ENCODE peak calls at places on chromosome 19, in nine cellular contexts. H is K562, U is stomach, S is SK-N-SH, M is transverse colon, B is sigmoid colon, X is upper lobe of left lung, T is esophagus muscularis mucosa, N is H1. E is an unnamed sample.

GRCh38 chr19:51514866-51515481 is 13.4 kb upstream of the SIGLEC12 start:
- DNase-seq in B (no peak), U (no peak), S (peak), X (no peak), M (no peak), H (peak), N (no peak), T (peak), E (no peak)

GRCh38 chr19:12052571-12053169 is at the start of gene ZNF878:
- DNase-seq in S (peak), B (peak), X (peak), H (peak), N (peak), M (peak), U (peak), T (peak), E (peak)

GRCh38 chr19:19193926-19194325 is 1.9 kb downstream of the RFXANK start:
- DNase-seq in U (no peak), N (no peak), B (no peak), M (no peak), S (no peak), T (no peak), X (no peak), H (no peak), E (no peak)

GRCh38 chr19:5434351-5434917 is 20.8 kb upstream of the ZNRF4 start:
- DNase-seq in H (peak), T (no peak), U (no peak), X (no peak), S (no peak), M (no peak), N (no peak), B (no peak), E (no peak)

GRCh38 chr19:52673014-52673413 is 34.9 kb upstream of the ZNF83 start:
- DNase-seq in T (no peak), U (no peak), N (no peak), H (no peak), X (no peak), M (no peak), B (no peak), S (no peak), E (no peak)

GRCh38 chr19:35757231-35757748 is 461 bp upstream of the HSPB6 start:
- DNase-seq in T (peak), M (peak), B (peak), S (peak), H (peak), U (peak), N (no peak), X (peak), E (peak)

GRCh38 chr19:16588089-16588823 is 16.0 kb upstream of the SLC35E1 start:
- DNase-seq in B (no peak), N (no peak), U (no peak), S (peak), X (peak), H (peak), M (peak), T (no peak), E (peak)

GRCh38 chr19:17716309-17716929 is 2.9 kb upstream of the MAP1S start:
- DNase-seq in S (no peak), X (no peak), B (no peak), H (peak), T (no peak), N (no peak), U (no peak), M (no peak), E (no peak)

GRCh38 chr19:38733493-38734175 is 10.6 kb downstream of the CAPN12 start:
- DNase-seq in X (no peak), S (no peak), T (no peak), B (peak), N (no peak), M (no peak), U (no peak), H (no peak), E (no peak)

GRCh38 chr19:18543814-18544475 is 572 bp upstream of the FKBP8 start:
- DNase-seq in S (no peak), U (peak), T (no peak), M (peak), B (peak), H (peak), N (no peak), X (peak), E (no peak)

GRCh38 chr19:19261350-19262189 is 11.5 kb downstream of the TM6SF2 start:
- DNase-seq in X (no peak), B (no peak), H (peak), T (no peak), N (peak), U (no peak), S (peak), M (no peak), E (no peak)

GRCh38 chr19:18733196-18733647 is 49.7 kb downstream of the CRTC1 start:
- DNase-seq in U (peak), N (no peak), X (no peak), M (peak), H (no peak), S (peak), B (peak), T (no peak), E (no peak)

GRCh38 chr19:49570997-49571676 is 9.2 kb downstream of the NOSIP start:
- DNase-seq in B (no peak), M (peak), S (no peak), H (no peak), T (no peak), X (no peak), U (peak), N (no peak), E (no peak)

GRCh38 chr19:19540707-19541515 is 2.8 kb downstream of the CILP2 start:
- DNase-seq in N (peak), X (peak), B (no peak), U (peak), T (no peak), S (peak), H (peak), M (peak), E (peak)

GRCh38 chr19:57233207-57233606 is 2.4 kb downstream of the AURKC start:
- DNase-seq in B (no peak), N (no peak), X (no peak), M (no peak), T (peak), U (no peak), S (no peak), H (no peak), E (no peak)

DNA sequence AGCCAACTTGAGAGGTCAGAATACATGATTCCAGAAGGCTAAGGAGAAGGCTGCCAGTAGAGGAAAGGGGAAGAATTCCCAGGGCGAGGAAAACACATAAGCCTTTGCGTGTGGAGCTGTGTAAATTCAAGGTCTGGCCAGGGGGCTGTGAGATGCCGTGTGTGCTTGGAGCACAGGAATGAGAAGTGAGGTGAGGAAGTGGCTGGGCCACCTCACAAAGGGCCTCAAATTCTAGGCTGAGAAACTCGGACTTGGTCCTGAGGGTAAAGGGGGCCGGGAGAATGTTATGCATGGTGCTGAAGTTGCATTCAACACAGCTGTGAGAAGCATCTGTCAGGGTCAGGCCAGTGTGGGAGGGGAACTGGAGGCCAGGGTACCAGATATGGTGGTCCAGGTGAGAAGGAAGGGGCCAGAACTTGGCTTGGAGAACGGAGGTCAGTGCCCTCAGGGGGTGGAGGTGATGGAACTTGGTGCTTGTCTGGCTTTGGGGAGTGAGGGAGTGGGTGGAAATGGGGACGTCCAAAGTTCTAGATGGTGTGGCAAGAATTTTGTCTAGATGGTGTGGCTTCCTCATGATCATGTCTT is 4.9 kb upstream of the ZNF580 start:
- DNase-seq in T (no peak), H (no peak), N (no peak), B (no peak), S (peak), X (no peak), M (no peak), U (no peak), E (no peak)
- TF ChIP-seq EP300 in T (no peak), H (no peak), N (no peak), B (no peak), S (no peak), X (no peak), M (no peak), U (no peak), E (no peak)

GRCh38 chr19:45640849-45641273 is 1.7 kb upstream of the EML2 start:
- DNase-seq in B (no peak), M (peak), X (peak), S (no peak), N (no peak), U (peak), T (no peak), H (peak), E (no peak)

GRCh38 chr19:45643927-45644771 is 5.0 kb upstream of the EML2 start:
- DNase-seq in B (no peak), N (no peak), U (no peak), X (no peak), S (peak), M (no peak), H (no peak), T (no peak), E (no peak)

GRCh38 chr19:45641274-45642105 is 2.3 kb upstream of the EML2 start:
- DNase-seq in N (peak), U (peak), X (peak), S (no peak), B (peak), T (peak), M (peak), H (peak), E (peak)

GRCh38 chr19:45645068-45645630 is 6.0 kb upstream of the EML2 start:
- DNase-seq in S (no peak), B (peak), U (no peak), N (no peak), H (no peak), M (no peak), X (no peak), T (no peak), E (no peak)

GRCh38 chr19:45643024-45643926 is 4.1 kb upstream of the EML2 start:
- DNase-seq in M (peak), U (peak), T (peak), S (peak), N (no peak), B (peak), H (peak), X (peak), E (peak)
- H3K4me3 ChIP-seq in M (no peak), U (no peak), T (peak), S (peak), N (peak), B (no peak), H (peak), X (peak), E (no peak)

GRCh38 chr19:15469513-15470297 is 5.4 kb upstream of the RASAL3 start:
- DNase-seq in S (peak), T (no peak), X (no peak), H (no peak), M (peak), N (no peak), U (no peak), B (no peak), E (no peak)
- TF ChIP-seq POLR2AphosphoS5 in S (no peak), T (no peak), X (no peak), H (no peak), M (no peak), N (no peak), U (no peak), B (no peak), E (no peak)

GRCh38 chr19:41897820-41898219 is 14.8 kb downstream of the ARHGEF1 start:
- DNase-seq in X (no peak), S (no peak), N (no peak), B (no peak), H (no peak), U (no peak), T (no peak), M (no peak), E (no peak)
- TF ChIP-seq EP300 in X (no peak), S (no peak), N (no peak), B (no peak), H (no peak), U (no peak), T (no peak), M (no peak), E (no peak)

GRCh38 chr19:2962018-2962670 is 15.2 kb upstream of the TLE6 start:
- DNase-seq in X (no peak), U (peak), N (no peak), B (no peak), T (peak), H (peak), S (peak), M (peak), E (no peak)
- H3K4me3 ChIP-seq in X (peak), U (no peak), N (no peak), B (peak), T (no peak), H (no peak), S (no peak), M (no peak), E (peak)

GRCh38 chr19:7247160-7247559 is 47.1 kb downstream of the INSR start:
- DNase-seq in M (peak), U (no peak), X (no peak), S (no peak), N (no peak), T (no peak), B (no peak), H (no peak), E (no peak)
- TF ChIP-seq POLR2AphosphoS5 in M (no peak), U (no peak), X (no peak), S (no peak), N (no peak), T (no peak), B (no peak), H (no peak), E (no peak)

DNA sequence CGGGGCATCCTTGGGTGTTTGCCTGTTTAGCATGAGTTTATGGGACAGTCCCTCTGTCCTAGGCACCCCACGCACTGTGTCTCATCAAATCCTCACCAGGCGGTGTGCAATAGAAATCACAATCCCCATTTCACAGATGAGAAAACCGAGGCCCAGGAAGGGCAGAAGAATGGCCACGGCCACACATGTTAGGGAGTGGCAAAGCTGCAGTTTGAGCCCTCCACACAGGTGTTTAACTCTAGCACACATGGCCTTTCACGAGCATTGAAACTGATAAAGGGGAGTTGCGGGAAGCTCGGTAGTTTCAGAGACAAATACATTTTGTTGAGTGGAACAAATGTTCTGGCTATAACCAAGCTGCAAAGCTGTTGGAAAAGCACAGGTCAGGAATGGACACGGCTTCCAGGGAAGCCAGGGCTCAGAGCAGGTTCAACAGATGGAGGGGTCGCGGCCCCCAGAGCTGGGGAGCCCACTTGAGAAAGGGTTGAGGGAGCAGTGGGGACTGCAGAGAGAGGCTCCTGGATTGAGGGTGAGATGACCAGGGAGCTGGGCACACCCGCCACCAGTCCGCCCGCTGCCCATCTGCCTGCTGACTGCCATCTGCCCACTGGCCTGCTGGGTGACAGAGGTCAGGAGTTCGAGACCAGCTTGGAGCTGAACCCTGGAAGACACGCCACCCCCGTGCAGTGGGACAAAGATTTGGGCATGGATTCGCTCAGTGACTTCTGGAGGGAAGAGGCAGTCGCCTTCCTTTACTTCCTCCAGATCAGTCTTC is 154.7 kb downstream of the URI1 start:
- DNase-seq in U (no peak), S (no peak), N (no peak), H (no peak), T (no peak), M (no peak), X (no peak), B (no peak), E (no peak)
- TF ChIP-seq EP300 in U (no peak), S (no peak), N (no peak), H (no peak), T (no peak), M (no peak), X (no peak), B (no peak), E (no peak)